ENCODE peak calls at places on chromosomes 4 and X, in nine cellular contexts. One of them, this sample, is unnamed.

GRCh38 chr4:185881427-185881826 is 69.4 kb upstream of the SORBS2 start:
- DNase-seq in astrocyte: no peak
- DNase-seq in lung: no peak
- DNase-seq in neural progenitor cell: no peak
- DNase-seq in Karpas-422: no peak
- DNase-seq in cardiac muscle cell: peak; percentile 44
- DNase-seq in transverse colon: no peak
- DNase-seq in psoas muscle: no peak
- DNase-seq in tibial nerve: no peak
- DNase-seq in this sample: no peak

GRCh38 chr4:170875868-170876267 is 786.1 kb upstream of the AADAT start:
- DNase-seq in psoas muscle: no peak
- DNase-seq in lung: no peak
- DNase-seq in tibial nerve: no peak
- DNase-seq in astrocyte: no peak
- DNase-seq in cardiac muscle cell: no peak
- DNase-seq in Karpas-422: no peak
- DNase-seq in transverse colon: no peak
- DNase-seq in neural progenitor cell: peak; percentile 27
- DNase-seq in this sample: no peak

GRCh38 chrX:65581661-65582339 is 47.2 kb upstream of the LAS1L start:
- DNase-seq in cardiac muscle cell: peak; percentile 74
- DNase-seq in tibial nerve: peak; percentile 28
- DNase-seq in Karpas-422: peak; percentile 87
- DNase-seq in lung: peak; percentile 76
- DNase-seq in transverse colon: peak; percentile 70
- DNase-seq in neural progenitor cell: peak; percentile 72
- DNase-seq in psoas muscle: peak; percentile 37
- DNase-seq in astrocyte: peak; percentile 31
- DNase-seq in this sample: peak; percentile 68

GRCh38 chr4:138092060-138092459 is 150.1 kb downstream of the SLC7A11 start:
- DNase-seq in psoas muscle: no peak
- DNase-seq in transverse colon: no peak
- DNase-seq in neural progenitor cell: no peak
- DNase-seq in lung: no peak
- DNase-seq in cardiac muscle cell: no peak
- DNase-seq in Karpas-422: no peak
- DNase-seq in astrocyte: no peak
- DNase-seq in tibial nerve: no peak
- DNase-seq in this sample: no peak

GRCh38 chr4:1809754-1810502 is 16.8 kb downstream of the FGFR3 start:
- DNase-seq in transverse colon: peak; percentile 71
- DNase-seq in neural progenitor cell: peak; percentile 89
- DNase-seq in tibial nerve: no peak
- DNase-seq in lung: peak; percentile 57
- DNase-seq in Karpas-422: peak; percentile 92
- DNase-seq in astrocyte: no peak
- DNase-seq in psoas muscle: peak; percentile 59
- DNase-seq in cardiac muscle cell: peak; percentile 69
- DNase-seq in this sample: no peak

GRCh38 chr4:153154010-153154975 is 50.0 kb upstream of the TRIM2 start:
- DNase-seq in lung: peak; percentile 67
- DNase-seq in Karpas-422: peak; percentile 68
- DNase-seq in cardiac muscle cell: peak; percentile 73
- DNase-seq in psoas muscle: no peak
- DNase-seq in tibial nerve: no peak
- DNase-seq in neural progenitor cell: no peak
- DNase-seq in transverse colon: peak; percentile 50
- DNase-seq in astrocyte: peak; percentile 37
- DNase-seq in this sample: no peak

GRCh38 chr4:62366944-62367343 is 1166.8 kb downstream of the ADGRL3 start:
- DNase-seq in tibial nerve: no peak
- DNase-seq in neural progenitor cell: no peak
- DNase-seq in lung: no peak
- DNase-seq in cardiac muscle cell: no peak
- DNase-seq in psoas muscle: no peak
- DNase-seq in Karpas-422: no peak
- DNase-seq in transverse colon: no peak
- DNase-seq in astrocyte: no peak
- DNase-seq in this sample: no peak

GRCh38 chrX:20248592-20249192 is 18.0 kb downstream of the RPS6KA3 start:
- DNase-seq in lung: no peak
- DNase-seq in Karpas-422: no peak
- DNase-seq in transverse colon: no peak
- DNase-seq in neural progenitor cell: no peak
- DNase-seq in cardiac muscle cell: no peak
- DNase-seq in psoas muscle: no peak
- DNase-seq in astrocyte: no peak
- DNase-seq in tibial nerve: no peak
- DNase-seq in this sample: no peak

GRCh38 chrX:39874202-39874816 is 223.4 kb downstream of the BCOR start:
- DNase-seq in psoas muscle: no peak
- DNase-seq in Karpas-422: no peak
- DNase-seq in neural progenitor cell: no peak
- DNase-seq in cardiac muscle cell: no peak
- DNase-seq in lung: no peak
- DNase-seq in tibial nerve: no peak
- DNase-seq in astrocyte: no peak
- DNase-seq in transverse colon: no peak
- DNase-seq in this sample: no peak

GRCh38 chr4:132865922-132866321 is 283.2 kb upstream of the PCDH10 start:
- DNase-seq in transverse colon: no peak
- DNase-seq in Karpas-422: no peak
- DNase-seq in neural progenitor cell: no peak
- DNase-seq in lung: no peak
- DNase-seq in psoas muscle: no peak
- DNase-seq in cardiac muscle cell: no peak
- DNase-seq in astrocyte: no peak
- DNase-seq in tibial nerve: no peak
- DNase-seq in this sample: no peak

GRCh38 chr4:88803600-88804096 is 106.0 kb upstream of the NAP1L5 start:
- DNase-seq in psoas muscle: no peak
- DNase-seq in Karpas-422: no peak
- DNase-seq in transverse colon: peak; percentile 43
- DNase-seq in astrocyte: peak; percentile 83
- DNase-seq in cardiac muscle cell: peak; percentile 93
- DNase-seq in tibial nerve: peak; percentile 17
- DNase-seq in neural progenitor cell: no peak
- DNase-seq in lung: peak; percentile 62
- DNase-seq in this sample: peak; percentile 73

GRCh38 chr4:123587983-123588494 is 191.4 kb downstream of the SPRY1 start:
- DNase-seq in tibial nerve: no peak
- DNase-seq in cardiac muscle cell: peak; percentile 37
- DNase-seq in transverse colon: peak; percentile 76
- DNase-seq in lung: no peak
- DNase-seq in neural progenitor cell: no peak
- DNase-seq in astrocyte: peak; percentile 48
- DNase-seq in Karpas-422: no peak
- DNase-seq in psoas muscle: peak; percentile 35
- DNase-seq in this sample: peak; percentile 25

GRCh38 chr4:182507808-182508207 is 264.6 kb downstream of the TENM3 start:
- DNase-seq in lung: no peak
- DNase-seq in Karpas-422: no peak
- DNase-seq in transverse colon: no peak
- DNase-seq in cardiac muscle cell: no peak
- DNase-seq in astrocyte: no peak
- DNase-seq in tibial nerve: no peak
- DNase-seq in psoas muscle: no peak
- DNase-seq in neural progenitor cell: peak; percentile 20
- DNase-seq in this sample: no peak

GRCh38 chr4:76760214-76760613 is 137.7 kb downstream of the SOWAHB start:
- DNase-seq in neural progenitor cell: no peak
- DNase-seq in tibial nerve: no peak
- DNase-seq in transverse colon: no peak
- DNase-seq in Karpas-422: no peak
- DNase-seq in lung: no peak
- DNase-seq in astrocyte: no peak
- DNase-seq in cardiac muscle cell: no peak
- DNase-seq in psoas muscle: no peak
- DNase-seq in this sample: no peak

GRCh38 chr4:71186257-71186565 is 152.6 kb upstream of the SLC4A4 start:
- DNase-seq in psoas muscle: no peak
- DNase-seq in astrocyte: no peak
- DNase-seq in transverse colon: no peak
- DNase-seq in Karpas-422: no peak
- DNase-seq in lung: no peak
- DNase-seq in cardiac muscle cell: no peak
- DNase-seq in neural progenitor cell: no peak
- DNase-seq in tibial nerve: no peak
- DNase-seq in this sample: no peak
- H3K27ac ChIP-seq in psoas muscle: peak overlapping the region; percentile 74
- H3K27ac ChIP-seq in astrocyte: peak overlapping the region; percentile 73
- H3K27ac ChIP-seq in transverse colon: peak overlapping the region; percentile 92
- H3K27ac ChIP-seq in Karpas-422: no peak overlapping the region
- H3K27ac ChIP-seq in lung: peak overlapping the region; percentile 92
- H3K27ac ChIP-seq in cardiac muscle cell: peak overlapping the region; percentile 53
- H3K27ac ChIP-seq in neural progenitor cell: no peak overlapping the region
- H3K27ac ChIP-seq in tibial nerve: peak overlapping the region; percentile 70
- H3K27ac ChIP-seq in this sample: peak overlapping the region; percentile 91

DNA sequence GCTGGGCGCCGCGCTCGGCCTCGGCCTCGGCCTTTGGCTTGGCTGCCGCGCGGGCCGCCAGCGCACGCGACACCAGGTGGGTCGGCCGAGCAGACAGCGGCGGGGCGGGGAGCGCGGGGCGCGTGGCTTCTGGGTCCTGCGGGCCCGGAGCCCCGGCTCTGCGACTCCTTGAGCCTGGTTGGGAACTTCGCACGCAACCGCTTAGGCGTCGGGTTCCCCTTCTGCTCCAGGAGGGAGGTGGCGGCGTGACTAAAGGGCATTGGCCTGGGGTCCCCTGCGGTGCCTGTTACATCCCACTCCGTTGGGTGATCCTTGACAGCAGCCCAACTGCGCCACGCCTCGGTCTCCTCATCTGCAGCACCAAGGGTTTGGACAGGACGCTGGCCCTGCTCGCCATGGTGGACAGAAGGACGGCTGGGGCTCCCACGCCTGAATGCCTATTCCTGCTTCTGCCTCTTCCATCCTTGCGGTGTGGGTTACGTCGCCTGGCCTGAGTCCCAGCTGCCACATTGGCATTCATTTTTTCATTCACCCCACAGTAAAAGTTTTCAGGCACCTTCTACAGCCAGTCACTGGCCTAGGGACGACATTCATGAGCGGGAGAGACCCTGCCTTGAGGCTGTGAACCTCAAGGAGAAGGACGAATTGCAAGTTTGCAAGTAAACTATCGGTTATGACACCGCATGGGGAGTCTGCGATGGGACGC is 631 bp downstream of the EVC start:
- DNase-seq in Karpas-422: no peak
- DNase-seq in astrocyte: peak; percentile 68
- DNase-seq in lung: no peak
- DNase-seq in tibial nerve: no peak
- DNase-seq in transverse colon: no peak
- DNase-seq in cardiac muscle cell: peak; percentile 50
- DNase-seq in neural progenitor cell: no peak
- DNase-seq in psoas muscle: peak; percentile 43
- DNase-seq in this sample: no peak
- H3K4me3 ChIP-seq in Karpas-422: no peak overlapping the region
- H3K4me3 ChIP-seq in astrocyte: peak overlapping the region; percentile 74
- H3K4me3 ChIP-seq in lung: peak overlapping the region; percentile 51
- H3K4me3 ChIP-seq in tibial nerve: peak overlapping the region; percentile 49
- H3K4me3 ChIP-seq in transverse colon: peak overlapping the region; percentile 55
- H3K4me3 ChIP-seq in cardiac muscle cell: peak overlapping the region; percentile 40
- H3K4me3 ChIP-seq in neural progenitor cell: peak overlapping the region; percentile 53
- H3K4me3 ChIP-seq in psoas muscle: peak overlapping the region; percentile 58
- H3K4me3 ChIP-seq in this sample: peak overlapping the region; percentile 56

GRCh38 chr4:160316036-160316435 is 1213.2 kb downstream of the RAPGEF2 start:
- DNase-seq in psoas muscle: no peak
- DNase-seq in neural progenitor cell: no peak
- DNase-seq in Karpas-422: no peak
- DNase-seq in lung: no peak
- DNase-seq in astrocyte: no peak
- DNase-seq in cardiac muscle cell: no peak
- DNase-seq in transverse colon: no peak
- DNase-seq in tibial nerve: no peak
- DNase-seq in this sample: no peak

GRCh38 chr4:160318567-160319220 is 1215.8 kb downstream of the RAPGEF2 start:
- DNase-seq in Karpas-422: no peak
- DNase-seq in neural progenitor cell: no peak
- DNase-seq in transverse colon: no peak
- DNase-seq in tibial nerve: no peak
- DNase-seq in astrocyte: peak; percentile 16
- DNase-seq in lung: no peak
- DNase-seq in cardiac muscle cell: no peak
- DNase-seq in psoas muscle: no peak
- DNase-seq in this sample: no peak

GRCh38 chr4:160319221-160319867 is 1216.5 kb downstream of the RAPGEF2 start:
- DNase-seq in neural progenitor cell: no peak
- DNase-seq in astrocyte: peak; percentile 49
- DNase-seq in cardiac muscle cell: peak; percentile 11
- DNase-seq in lung: no peak
- DNase-seq in Karpas-422: no peak
- DNase-seq in tibial nerve: no peak
- DNase-seq in transverse colon: no peak
- DNase-seq in psoas muscle: no peak
- DNase-seq in this sample: no peak

DNA sequence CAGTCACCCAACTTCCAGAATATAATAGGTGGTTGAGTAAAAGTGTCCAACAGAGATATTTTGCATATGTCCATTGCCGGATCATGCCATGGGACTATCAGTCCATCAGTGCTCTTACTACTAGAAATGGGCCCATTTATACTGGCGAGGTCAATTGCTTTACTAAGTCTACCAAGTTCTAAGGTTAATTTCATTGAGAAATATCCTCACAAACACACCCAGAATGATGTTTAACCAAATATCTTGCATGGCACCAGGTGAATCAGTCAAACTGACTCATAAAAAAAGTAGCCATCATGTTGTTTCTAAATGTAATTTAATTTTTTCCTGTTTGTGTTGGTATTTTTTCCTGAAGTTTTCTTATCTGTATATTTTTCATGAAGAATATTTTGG is 1217.0 kb downstream of the RAPGEF2 start:
- DNase-seq in Karpas-422: no peak
- DNase-seq in cardiac muscle cell: no peak
- DNase-seq in astrocyte: no peak
- DNase-seq in neural progenitor cell: no peak
- DNase-seq in transverse colon: no peak
- DNase-seq in tibial nerve: no peak
- DNase-seq in lung: no peak
- DNase-seq in psoas muscle: no peak
- DNase-seq in this sample: no peak
- H3K27ac ChIP-seq in Karpas-422: no peak overlapping the region
- H3K27ac ChIP-seq in cardiac muscle cell: no peak overlapping the region
- H3K27ac ChIP-seq in astrocyte: no peak overlapping the region
- H3K27ac ChIP-seq in neural progenitor cell: no peak overlapping the region
- H3K27ac ChIP-seq in transverse colon: no peak overlapping the region
- H3K27ac ChIP-seq in tibial nerve: no peak overlapping the region
- H3K27ac ChIP-seq in lung: no peak overlapping the region
- H3K27ac ChIP-seq in psoas muscle: no peak overlapping the region
- H3K27ac ChIP-seq in this sample: no peak overlapping the region

DNA sequence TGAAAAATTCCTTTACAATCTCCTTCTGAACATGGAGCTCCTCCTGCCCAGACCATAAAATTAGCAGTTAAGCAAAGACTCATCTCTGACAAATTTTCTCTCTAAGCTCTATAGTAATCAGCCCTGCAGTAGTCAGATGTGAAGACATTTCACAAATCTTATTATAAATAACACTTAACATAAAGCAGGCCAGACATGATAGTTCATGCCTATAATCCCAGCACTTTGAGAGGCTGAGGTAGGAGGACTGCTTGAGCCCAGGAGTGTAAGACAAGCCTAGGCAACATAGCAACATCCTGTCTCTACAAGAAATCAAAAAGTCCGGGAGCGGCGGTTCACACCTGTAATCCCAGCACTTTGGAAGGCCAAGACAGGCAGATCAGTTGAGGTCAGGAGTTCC is 29.9 kb downstream of the TRMT2B start:
- DNase-seq in psoas muscle: no peak
- DNase-seq in transverse colon: no peak
- DNase-seq in neural progenitor cell: no peak
- DNase-seq in Karpas-422: no peak
- DNase-seq in lung: no peak
- DNase-seq in cardiac muscle cell: no peak
- DNase-seq in tibial nerve: no peak
- DNase-seq in astrocyte: no peak
- DNase-seq in this sample: no peak
- H3K4me3 ChIP-seq in psoas muscle: no peak overlapping the region
- H3K4me3 ChIP-seq in transverse colon: no peak overlapping the region
- H3K4me3 ChIP-seq in neural progenitor cell: no peak overlapping the region
- H3K4me3 ChIP-seq in Karpas-422: no peak overlapping the region
- H3K4me3 ChIP-seq in lung: no peak overlapping the region
- H3K4me3 ChIP-seq in cardiac muscle cell: no peak overlapping the region
- H3K4me3 ChIP-seq in tibial nerve: no peak overlapping the region
- H3K4me3 ChIP-seq in astrocyte: no peak overlapping the region
- H3K4me3 ChIP-seq in this sample: no peak overlapping the region

This sample was measured in tibial artery.